ENCODE peak calls at places on chromosomes 11 and 22, in five cellular contexts. W, V, N, C and J are unnamed samples.

GRCh38 chr11:69296890-69297224 is 2.9 kb downstream of the MYEOV start:
- DNase-seq in V (no peak), N (no peak), C (no peak), W (no peak), J (no peak)

GRCh38 chr11:64250875-64251721 is at the start of gene PLCB3:
- DNase-seq in V (no peak), C (peak), W (no peak), N (peak), J (peak)

GRCh38 chr22:35956850-35957249 is 71.8 kb downstream of the RBFOX2 start:
- DNase-seq in C (no peak), N (no peak), V (no peak), W (no peak), J (no peak)

GRCh38 chr22:37726240-37726887 is 29.5 kb downstream of the TRIOBP start:
- DNase-seq in C (no peak), W (no peak), V (no peak), N (no peak), J (peak)

GRCh38 chr11:31808721-31809542 is 2.2 kb downstream of the PAX6 start:
- DNase-seq in V (no peak), W (no peak), C (no peak), N (no peak), J (no peak)

GRCh38 chr22:26170112-26170492 is 840 bp downstream of the SEZ6L start:
- DNase-seq in V (no peak), W (no peak), N (no peak), C (no peak), J (no peak)

GRCh38 chr11:115672999-115673411 is 168.8 kb upstream of the CADM1 start:
- DNase-seq in W (peak), V (no peak), C (no peak), N (no peak), J (peak)

GRCh38 chr22:32775957-32776356 is 25.5 kb upstream of the TIMP3 start:
- DNase-seq in V (no peak), W (no peak), N (no peak), C (no peak), J (no peak)

GRCh38 chr11:57499983-57500461 is 15.5 kb downstream of the SLC43A1 start:
- DNase-seq in N (no peak), V (no peak), W (no peak), C (no peak), J (no peak)

GRCh38 chr11:789951-790350 is at the start of gene CEND1:
- DNase-seq in V (no peak), C (no peak), N (no peak), W (no peak), J (no peak)

GRCh38 chr11:64148200-64148916 is 17.6 kb downstream of the MACROD1 start:
- DNase-seq in C (peak), W (peak), V (peak), N (peak), J (peak)

GRCh38 chr11:86987687-86988086 is 32.5 kb upstream of the FZD4 start:
- DNase-seq in N (no peak), V (no peak), C (no peak), W (no peak), J (no peak)

GRCh38 chr11:118766035-118766434 is 24.9 kb downstream of the DDX6 start:
- DNase-seq in C (no peak), N (no peak), W (no peak), V (no peak), J (no peak)

GRCh38 chr22:29156507-29156906 is 49.2 kb upstream of the EMID1 start:
- DNase-seq in C (peak), V (no peak), W (no peak), N (no peak), J (no peak)

GRCh38 chr22:17777005-17777716 is 2.9 kb upstream of the BID start:
- DNase-seq in C (no peak), V (no peak), N (peak), W (no peak), J (no peak)

GRCh38 chr11:120883404-120884135 is 140.3 kb upstream of the TBCEL start:
- DNase-seq in W (peak), V (no peak), N (no peak), C (peak), J (no peak)

GRCh38 chr11:1361882-1362281 is 27.9 kb upstream of the BRSK2 start:
- DNase-seq in N (no peak), C (no peak), W (no peak), V (no peak), J (no peak)

GRCh38 chr22:33879796-33880195 is 40.5 kb downstream of the LARGE1 start:
- DNase-seq in N (no peak), W (no peak), V (no peak), C (no peak), J (no peak)

GRCh38 chr11:92136792-92137191 is 87.8 kb upstream of the FAT3 start:
- DNase-seq in N (no peak), V (no peak), W (no peak), C (no peak), J (no peak)

GRCh38 chr11:63873381-63873780 is 34.5 kb downstream of the MARK2 start:
- DNase-seq in C (no peak), W (no peak), N (no peak), V (no peak), J (no peak)

GRCh38 chr11:110147965-110148709 is 54.9 kb downstream of the ZC3H12C start:
- DNase-seq in N (no peak), W (peak), V (peak), C (no peak), J (peak)

GRCh38 chr11:16611395-16612233 is 126.8 kb upstream of the C11orf58 start:
- DNase-seq in V (no peak), N (no peak), W (no peak), C (no peak), J (no peak)

GRCh38 chr11:111913031-111913861 is 712 bp downstream of the HSPB2 start:
- DNase-seq in C (peak), W (no peak), N (no peak), V (no peak), J (no peak)

GRCh38 chr11:111913997-111914396 is 1.5 kb downstream of the HSPB2 start:
- DNase-seq in N (no peak), W (no peak), C (peak), V (no peak), J (peak)

GRCh38 chr11:111911563-111912401 is at the start of gene CRYAB:
- DNase-seq in W (peak), C (peak), V (peak), N (no peak), J (peak)

GRCh38 chr11:111910637-111911562 is 670 bp downstream of the CRYAB start:
- DNase-seq in V (no peak), N (no peak), W (no peak), C (no peak), J (no peak)

GRCh38 chr11:111912535-111912934 is at the start of gene HSPB2:
- DNase-seq in N (no peak), V (no peak), W (no peak), C (peak), J (no peak)
- H3K4me3 ChIP-seq in N (no peak), V (no peak), W (peak), C (peak), J (peak)

GRCh38 chr22:42145175-42145574 is 14.6 kb upstream of the CYP2D6 start:
- DNase-seq in N (no peak), C (no peak), W (no peak), V (no peak), J (no peak)
- H3K4me3 ChIP-seq in N (no peak), C (no peak), W (no peak), V (no peak), J (no peak)

GRCh38 chr11:35241531-35241930 is 102.6 kb downstream of the CD44 start:
- DNase-seq in V (no peak), C (no peak), N (no peak), W (no peak), J (no peak)
- H3K4me3 ChIP-seq in V (no peak), C (no peak), N (no peak), W (no peak), J (no peak)

DNA sequence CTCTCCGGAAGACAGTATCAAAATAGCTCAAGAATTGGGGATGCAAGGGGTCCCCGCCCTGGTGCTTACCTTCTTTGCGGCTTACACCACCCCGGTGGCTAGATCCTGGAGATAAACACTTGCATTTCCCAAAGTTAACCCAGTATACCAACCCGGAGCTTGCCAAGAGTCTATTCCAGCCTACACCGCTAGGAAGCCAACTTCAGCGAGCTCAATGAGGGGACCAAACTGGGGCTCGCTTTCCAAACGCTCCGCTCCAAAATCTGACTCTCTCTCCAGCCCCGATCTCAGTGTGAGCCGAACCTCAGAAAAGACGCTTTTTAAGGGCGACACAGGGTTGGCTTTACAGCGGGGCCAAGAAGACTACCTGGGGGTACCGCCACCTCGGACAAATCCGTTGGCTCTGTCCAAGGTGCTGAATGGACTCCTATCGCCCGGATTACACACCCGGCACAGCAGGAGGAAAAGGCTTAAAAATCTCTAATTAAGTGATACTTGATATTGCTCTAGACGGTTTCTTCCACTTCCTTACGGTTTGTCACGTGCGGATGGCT is 20.1 kb upstream of the BDNF start:
- DNase-seq in V (no peak), N (no peak), C (peak), W (no peak), J (peak)
- H3K4me3 ChIP-seq in V (no peak), N (no peak), C (no peak), W (no peak), J (peak)

GRCh38 chr11:111733655-111734088 is 32.5 kb downstream of the PPP2R1B start:
- DNase-seq in C (peak), W (no peak), N (no peak), V (no peak), J (no peak)

GRCh38 chr11:111736621-111737055 is 29.6 kb downstream of the PPP2R1B start:
- DNase-seq in C (no peak), V (no peak), N (no peak), W (no peak), J (no peak)

GRCh38 chr11:111736191-111736590 is 30.0 kb downstream of the PPP2R1B start:
- DNase-seq in N (no peak), C (peak), V (no peak), W (peak), J (peak)

GRCh38 chr11:111734383-111735261 is 31.6 kb downstream of the PPP2R1B start:
- DNase-seq in V (no peak), C (peak), N (no peak), W (no peak), J (no peak)

DNA sequence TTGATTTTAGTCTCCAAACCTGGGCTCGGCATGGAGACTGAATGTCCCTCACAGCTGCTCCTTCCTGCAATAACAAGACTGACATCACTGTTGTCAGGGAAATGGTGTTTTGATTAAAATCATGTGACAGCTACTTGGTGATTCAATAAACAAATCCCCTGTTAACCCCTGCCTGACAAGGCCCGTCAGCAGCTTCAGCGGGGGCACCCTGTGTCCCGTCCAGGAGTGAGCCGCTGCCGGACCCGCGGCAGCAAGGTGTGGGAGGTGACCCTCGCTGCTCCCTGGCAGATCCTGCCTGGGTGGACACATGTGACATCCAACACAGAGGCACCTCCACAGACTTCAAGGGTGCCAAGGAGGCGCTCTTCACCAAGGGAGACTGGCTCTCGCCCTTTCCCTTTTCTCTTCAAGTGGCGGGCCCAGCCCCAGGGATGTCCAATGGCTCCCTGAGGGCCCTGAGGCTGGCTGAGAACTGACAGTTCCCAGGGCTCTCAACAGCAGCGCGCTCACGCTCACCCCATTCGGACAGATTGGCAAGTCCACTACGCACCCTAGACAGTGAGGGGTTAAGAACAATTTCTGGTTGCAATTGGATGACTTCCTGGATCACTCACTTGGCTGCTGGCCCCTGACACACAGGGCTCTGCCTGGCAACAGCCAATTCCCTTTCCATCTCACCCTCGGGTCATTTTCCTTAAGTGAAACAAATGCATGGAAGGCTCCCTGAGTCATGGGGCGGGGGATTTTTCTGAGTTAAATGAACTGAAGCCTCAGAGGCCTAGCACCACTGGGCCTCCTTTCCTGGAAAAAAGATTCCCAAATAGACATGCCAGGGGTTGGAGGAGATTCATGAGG is 30.7 kb downstream of the PPP2R1B start:
- DNase-seq in V (peak), N (no peak), W (peak), C (peak), J (peak)
- H3K4me3 ChIP-seq in V (peak), N (no peak), W (peak), C (peak), J (peak)

GRCh38 chr11:107563702-107564101 is 1.8 kb downstream of the ALKBH8 start:
- DNase-seq in N (no peak), W (no peak), V (no peak), C (no peak), J (peak)
- H3K4me3 ChIP-seq in N (no peak), W (no peak), V (no peak), C (no peak), J (no peak)

GRCh38 chr22:45582236-45582954 is 79.7 kb downstream of the FBLN1 start:
- DNase-seq in V (no peak), C (no peak), W (no peak), N (no peak), J (no peak)

GRCh38 chr22:45584121-45584570 is 81.5 kb downstream of the FBLN1 start:
- DNase-seq in V (no peak), N (no peak), W (peak), C (no peak), J (peak)

GRCh38 chr22:45582955-45583320 is 80.3 kb downstream of the FBLN1 start:
- DNase-seq in N (no peak), W (no peak), C (no peak), V (no peak), J (no peak)

GRCh38 chr22:45584621-45585436 is 82.1 kb downstream of the FBLN1 start:
- DNase-seq in V (no peak), C (no peak), N (no peak), W (no peak), J (no peak)

DNA sequence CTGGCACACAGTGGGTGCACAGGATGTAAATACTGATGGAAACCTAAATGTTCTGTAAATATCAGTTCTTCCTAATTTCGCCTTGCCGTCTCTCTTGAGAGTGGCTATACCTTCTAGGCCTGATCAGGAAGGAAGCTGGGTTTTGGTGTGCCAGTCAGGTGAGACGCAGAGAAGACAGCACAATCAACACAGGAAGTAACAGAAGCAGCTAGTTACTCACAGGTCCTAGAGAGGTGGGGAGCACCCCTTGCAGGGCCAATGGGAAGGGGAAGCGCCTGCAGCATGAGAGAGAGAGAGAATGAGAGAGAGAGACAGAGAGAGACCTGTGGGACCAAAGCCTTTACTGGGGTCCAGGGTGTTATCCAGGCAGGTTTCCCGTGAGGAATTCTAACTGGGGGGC is 80.8 kb downstream of the FBLN1 start:
- DNase-seq in N (no peak), C (no peak), W (no peak), V (no peak), J (no peak)
- H3K4me3 ChIP-seq in N (no peak), C (no peak), W (no peak), V (no peak), J (no peak)

GRCh38 chr11:14669499-14669898 is 25.9 kb downstream of the PDE3B start:
- DNase-seq in W (no peak), V (no peak), N (no peak), C (no peak), J (no peak)

GRCh38 chr11:14673824-14674432 is 30.3 kb downstream of the PDE3B start:
- DNase-seq in V (no peak), C (no peak), N (no peak), W (no peak), J (peak)

GRCh38 chr11:14668733-14669301 is 25.2 kb downstream of the PDE3B start:
- DNase-seq in C (no peak), W (no peak), N (no peak), V (no peak), J (no peak)

GRCh38 chr11:14672635-14673034 is 29.0 kb downstream of the PDE3B start:
- DNase-seq in N (no peak), V (no peak), C (no peak), W (no peak), J (no peak)

DNA sequence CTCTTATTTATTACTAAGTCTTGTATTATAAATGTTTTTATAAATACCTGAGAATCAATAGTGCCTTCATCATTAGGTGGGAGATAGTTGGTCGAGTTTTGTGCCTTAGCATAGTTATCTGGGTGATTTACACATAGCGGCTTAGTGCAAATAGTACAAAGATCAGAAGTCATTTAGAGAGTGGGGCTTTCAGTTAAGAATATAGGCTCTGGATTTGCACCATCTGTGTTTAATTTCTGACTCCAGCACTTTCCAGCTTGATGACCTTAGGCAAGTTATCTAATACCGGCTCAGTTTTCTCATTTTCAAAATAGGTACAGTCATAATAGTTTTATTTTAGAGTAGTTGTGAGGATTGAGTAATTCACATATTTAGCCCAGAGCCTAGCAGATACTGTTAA is 26.4 kb downstream of the PDE3B start:
- DNase-seq in C (no peak), W (no peak), N (no peak), V (no peak), J (no peak)
- H3K4me3 ChIP-seq in C (no peak), W (no peak), N (no peak), V (no peak), J (no peak)

DNA sequence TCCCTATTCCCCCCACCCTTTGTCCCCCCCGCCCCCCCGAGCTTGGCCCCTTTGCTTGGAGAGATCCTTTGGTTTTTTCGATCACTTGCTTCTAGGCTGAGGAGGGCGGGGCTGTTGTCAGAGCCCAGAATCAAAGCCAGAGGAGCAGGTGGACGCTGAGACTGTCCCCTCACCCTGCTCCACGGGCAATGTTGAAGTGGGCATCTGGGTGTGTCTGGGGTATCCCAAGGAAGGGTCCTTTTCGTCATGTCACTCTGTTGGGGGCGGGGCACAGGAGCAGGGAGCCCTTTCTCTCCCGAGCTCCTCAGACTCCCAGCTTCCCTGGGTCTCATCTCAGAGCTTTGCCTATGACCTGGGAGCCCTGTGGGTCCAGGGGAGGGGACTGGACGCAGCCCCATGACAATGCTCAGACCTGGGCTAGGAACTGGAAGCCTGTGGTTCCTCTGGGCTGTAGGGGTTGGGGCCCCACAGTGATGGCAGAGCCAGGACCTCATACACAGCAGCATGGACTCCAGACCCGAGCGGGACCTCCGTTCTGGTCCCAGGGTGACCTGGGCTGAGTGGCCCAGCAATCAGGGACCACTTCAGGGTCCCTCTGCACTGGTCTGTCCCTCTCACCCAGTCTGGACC is 2.9 kb upstream of the APOBEC3A start:
- DNase-seq in V (no peak), W (no peak), N (no peak), C (peak), J (no peak)
- H3K4me3 ChIP-seq in V (no peak), W (no peak), N (no peak), C (no peak), J (no peak)

DNA sequence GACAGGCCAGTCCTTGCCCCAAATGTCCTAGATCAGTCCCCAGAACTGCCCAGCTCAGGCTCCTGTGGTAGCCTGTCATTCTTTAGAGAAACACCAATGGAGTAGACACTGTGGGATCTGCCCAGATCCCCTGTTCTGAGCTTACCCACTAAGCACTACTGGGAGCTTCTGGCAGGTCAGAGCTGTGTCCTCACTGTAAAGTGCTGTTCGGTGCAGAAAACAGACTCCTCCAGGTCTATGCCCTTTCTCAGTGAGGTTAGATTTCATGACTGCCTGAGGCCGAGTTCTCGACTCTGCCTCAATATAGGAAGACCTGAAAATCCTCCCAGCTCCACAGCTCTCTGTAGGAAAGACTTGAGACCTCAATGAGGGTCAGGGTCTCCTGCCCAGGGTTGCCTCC is 67.5 kb upstream of the IGLL5 start:
- DNase-seq in N (no peak), W (no peak), V (no peak), C (no peak), J (no peak)
- H3K4me3 ChIP-seq in N (peak), W (no peak), V (no peak), C (no peak), J (no peak)